ENCODE peak calls at places on chromosomes 12 and 14, in nine cellular contexts. One of them, this sample, is unnamed.

GRCh38 chr12:114412307-114412706 is 6.4 kb upstream of the TBX5 start:
- DNase-seq in pancreas: no peak
- DNase-seq in IMR-90: no peak
- DNase-seq in upper lobe of right lung: no peak
- DNase-seq in astrocyte of the spinal cord: no peak
- DNase-seq in lower leg skin: no peak
- DNase-seq in endothelial cell: no peak
- DNase-seq in astrocyte of the cerebellum: no peak
- DNase-seq in breast epithelium: no peak
- DNase-seq in this sample: no peak

GRCh38 chr12:41419151-41419893 is 231.2 kb downstream of the PDZRN4 start:
- DNase-seq in astrocyte of the cerebellum: no peak
- DNase-seq in breast epithelium: no peak
- DNase-seq in upper lobe of right lung: no peak
- DNase-seq in IMR-90: no peak
- DNase-seq in endothelial cell: no peak
- DNase-seq in lower leg skin: no peak
- DNase-seq in pancreas: no peak
- DNase-seq in astrocyte of the spinal cord: no peak
- DNase-seq in this sample: no peak

GRCh38 chr14:74601982-74602381 is 10.1 kb downstream of the LTBP2 start:
- DNase-seq in astrocyte of the cerebellum: no peak
- DNase-seq in IMR-90: no peak
- DNase-seq in upper lobe of right lung: no peak
- DNase-seq in pancreas: no peak
- DNase-seq in astrocyte of the spinal cord: no peak
- DNase-seq in endothelial cell: no peak
- DNase-seq in breast epithelium: no peak
- DNase-seq in lower leg skin: no peak
- DNase-seq in this sample: no peak

GRCh38 chr14:97697772-97698171 is 900.6 kb downstream of the VRK1 start:
- DNase-seq in upper lobe of right lung: no peak
- DNase-seq in IMR-90: no peak
- DNase-seq in astrocyte of the spinal cord: no peak
- DNase-seq in pancreas: no peak
- DNase-seq in endothelial cell: no peak
- DNase-seq in breast epithelium: no peak
- DNase-seq in astrocyte of the cerebellum: no peak
- DNase-seq in lower leg skin: no peak
- DNase-seq in this sample: no peak

GRCh38 chr14:67765192-67765834 is 51.1 kb downstream of the ZFYVE26 start:
- DNase-seq in astrocyte of the cerebellum: no peak
- DNase-seq in upper lobe of right lung: no peak
- DNase-seq in pancreas: no peak
- DNase-seq in lower leg skin: no peak
- DNase-seq in breast epithelium: no peak
- DNase-seq in IMR-90: no peak
- DNase-seq in astrocyte of the spinal cord: no peak
- DNase-seq in endothelial cell: no peak
- DNase-seq in this sample: no peak

GRCh38 chr14:106308839-106309389 is 782.5 kb downstream of the TMEM121 start:
- DNase-seq in pancreas: peak; percentile 59
- DNase-seq in lower leg skin: no peak
- DNase-seq in breast epithelium: no peak
- DNase-seq in astrocyte of the cerebellum: no peak
- DNase-seq in upper lobe of right lung: peak; percentile 75
- DNase-seq in endothelial cell: peak; percentile 4
- DNase-seq in astrocyte of the spinal cord: no peak
- DNase-seq in IMR-90: no peak
- DNase-seq in this sample: no peak

GRCh38 chr12:91332305-91332704 is 149.7 kb upstream of the DCN start:
- DNase-seq in IMR-90: peak; percentile 34
- DNase-seq in lower leg skin: no peak
- DNase-seq in astrocyte of the spinal cord: peak; percentile 30
- DNase-seq in pancreas: no peak
- DNase-seq in endothelial cell: no peak
- DNase-seq in upper lobe of right lung: no peak
- DNase-seq in breast epithelium: no peak
- DNase-seq in astrocyte of the cerebellum: no peak
- DNase-seq in this sample: no peak

GRCh38 chr12:11862794-11863193 is 207.9 kb upstream of the BCL2L14 start:
- DNase-seq in upper lobe of right lung: no peak
- DNase-seq in IMR-90: peak; percentile 71
- DNase-seq in astrocyte of the spinal cord: peak; percentile 65
- DNase-seq in astrocyte of the cerebellum: peak; percentile 55
- DNase-seq in pancreas: no peak
- DNase-seq in endothelial cell: no peak
- DNase-seq in lower leg skin: no peak
- DNase-seq in breast epithelium: no peak
- DNase-seq in this sample: no peak

GRCh38 chr14:94044476-94045091 is 18.4 kb downstream of the OTUB2 start:
- DNase-seq in upper lobe of right lung: peak; percentile 62
- DNase-seq in endothelial cell: no peak
- DNase-seq in astrocyte of the cerebellum: no peak
- DNase-seq in IMR-90: no peak
- DNase-seq in lower leg skin: peak; percentile 75
- DNase-seq in breast epithelium: no peak
- DNase-seq in astrocyte of the spinal cord: no peak
- DNase-seq in pancreas: no peak
- DNase-seq in this sample: no peak

GRCh38 chr12:95130096-95130495 is 56.7 kb upstream of the NR2C1 start:
- DNase-seq in astrocyte of the spinal cord: peak; percentile 42
- DNase-seq in astrocyte of the cerebellum: no peak
- DNase-seq in lower leg skin: no peak
- DNase-seq in breast epithelium: no peak
- DNase-seq in pancreas: no peak
- DNase-seq in endothelial cell: no peak
- DNase-seq in upper lobe of right lung: no peak
- DNase-seq in IMR-90: peak; percentile 59
- DNase-seq in this sample: no peak

GRCh38 chr12:2513141-2514037 is 281.4 kb upstream of the FKBP4 start:
- DNase-seq in pancreas: no peak
- DNase-seq in astrocyte of the cerebellum: no peak
- DNase-seq in breast epithelium: no peak
- DNase-seq in upper lobe of right lung: no peak
- DNase-seq in endothelial cell: no peak
- DNase-seq in astrocyte of the spinal cord: no peak
- DNase-seq in lower leg skin: no peak
- DNase-seq in IMR-90: no peak
- DNase-seq in this sample: no peak

GRCh38 chr14:95507174-95507573 is 9.3 kb downstream of the SYNE3 start:
- DNase-seq in lower leg skin: peak; percentile 96
- DNase-seq in endothelial cell: no peak
- DNase-seq in IMR-90: peak; percentile 94
- DNase-seq in pancreas: no peak
- DNase-seq in astrocyte of the spinal cord: peak; percentile 90
- DNase-seq in breast epithelium: peak; percentile 92
- DNase-seq in astrocyte of the cerebellum: peak; percentile 90
- DNase-seq in upper lobe of right lung: no peak
- DNase-seq in this sample: no peak

GRCh38 chr12:49838973-49839633 is 3.8 kb downstream of the BCDIN3D start:
- DNase-seq in breast epithelium: peak; percentile 12
- DNase-seq in upper lobe of right lung: no peak
- DNase-seq in astrocyte of the spinal cord: peak; percentile 24
- DNase-seq in IMR-90: peak; percentile 35
- DNase-seq in lower leg skin: peak; percentile 50
- DNase-seq in pancreas: no peak
- DNase-seq in astrocyte of the cerebellum: no peak
- DNase-seq in endothelial cell: peak; percentile 54
- DNase-seq in this sample: no peak

GRCh38 chr14:64706119-64706465 is 1.9 kb downstream of the PLEKHG3 start:
- DNase-seq in astrocyte of the cerebellum: no peak
- DNase-seq in pancreas: no peak
- DNase-seq in endothelial cell: no peak
- DNase-seq in lower leg skin: peak; percentile 68
- DNase-seq in IMR-90: no peak
- DNase-seq in astrocyte of the spinal cord: no peak
- DNase-seq in breast epithelium: no peak
- DNase-seq in upper lobe of right lung: no peak
- DNase-seq in this sample: no peak

GRCh38 chr12:109277899-109278762 is 31.0 kb downstream of the FOXN4 start:
- DNase-seq in upper lobe of right lung: no peak
- DNase-seq in breast epithelium: no peak
- DNase-seq in endothelial cell: no peak
- DNase-seq in astrocyte of the cerebellum: no peak
- DNase-seq in IMR-90: peak; percentile 12
- DNase-seq in lower leg skin: no peak
- DNase-seq in pancreas: no peak
- DNase-seq in astrocyte of the spinal cord: no peak
- DNase-seq in this sample: no peak

GRCh38 chr12:54037360-54038259 is 4.8 kb downstream of the HOXC5 start:
- DNase-seq in astrocyte of the spinal cord: no peak
- DNase-seq in pancreas: peak; percentile 12
- DNase-seq in breast epithelium: no peak
- DNase-seq in endothelial cell: no peak
- DNase-seq in lower leg skin: no peak
- DNase-seq in upper lobe of right lung: no peak
- DNase-seq in astrocyte of the cerebellum: no peak
- DNase-seq in IMR-90: no peak
- DNase-seq in this sample: no peak

GRCh38 chr12:53337998-53338397 is 1.8 kb upstream of the SP7 start:
- DNase-seq in astrocyte of the cerebellum: no peak
- DNase-seq in lower leg skin: no peak
- DNase-seq in breast epithelium: no peak
- DNase-seq in endothelial cell: no peak
- DNase-seq in upper lobe of right lung: no peak
- DNase-seq in astrocyte of the spinal cord: no peak
- DNase-seq in pancreas: no peak
- DNase-seq in IMR-90: no peak
- DNase-seq in this sample: no peak

GRCh38 chr12:131454418-131455217 is 256.3 kb upstream of the SFSWAP start:
- DNase-seq in breast epithelium: no peak
- DNase-seq in pancreas: peak; percentile 72
- DNase-seq in endothelial cell: peak; percentile 74
- DNase-seq in IMR-90: no peak
- DNase-seq in astrocyte of the cerebellum: no peak
- DNase-seq in lower leg skin: peak; percentile 73
- DNase-seq in upper lobe of right lung: peak; percentile 74
- DNase-seq in astrocyte of the spinal cord: no peak
- DNase-seq in this sample: no peak

GRCh38 chr12:131449027-131449426 is 261.9 kb upstream of the SFSWAP start:
- DNase-seq in breast epithelium: no peak
- DNase-seq in astrocyte of the spinal cord: no peak
- DNase-seq in endothelial cell: no peak
- DNase-seq in lower leg skin: no peak
- DNase-seq in upper lobe of right lung: no peak
- DNase-seq in IMR-90: no peak
- DNase-seq in astrocyte of the cerebellum: no peak
- DNase-seq in pancreas: no peak
- DNase-seq in this sample: no peak

GRCh38 chr12:131455218-131455506 is 255.7 kb upstream of the SFSWAP start:
- DNase-seq in upper lobe of right lung: peak; percentile 36
- DNase-seq in lower leg skin: no peak
- DNase-seq in pancreas: no peak
- DNase-seq in breast epithelium: no peak
- DNase-seq in astrocyte of the spinal cord: no peak
- DNase-seq in IMR-90: no peak
- DNase-seq in astrocyte of the cerebellum: no peak
- DNase-seq in endothelial cell: no peak
- DNase-seq in this sample: no peak

GRCh38 chr12:131455581-131456110 is 255.2 kb upstream of the SFSWAP start:
- DNase-seq in endothelial cell: no peak
- DNase-seq in IMR-90: no peak
- DNase-seq in pancreas: no peak
- DNase-seq in astrocyte of the spinal cord: no peak
- DNase-seq in lower leg skin: peak; percentile 48
- DNase-seq in astrocyte of the cerebellum: no peak
- DNase-seq in upper lobe of right lung: peak; percentile 57
- DNase-seq in breast epithelium: no peak
- DNase-seq in this sample: no peak

GRCh38 chr12:131452444-131452860 is 258.4 kb upstream of the SFSWAP start:
- DNase-seq in IMR-90: no peak
- DNase-seq in pancreas: no peak
- DNase-seq in upper lobe of right lung: peak; percentile 66
- DNase-seq in endothelial cell: peak; percentile 61
- DNase-seq in lower leg skin: peak; percentile 61
- DNase-seq in breast epithelium: no peak
- DNase-seq in astrocyte of the spinal cord: no peak
- DNase-seq in astrocyte of the cerebellum: no peak
- DNase-seq in this sample: peak; percentile 64
- TF ChIP-seq CTCF in IMR-90: no peak
- TF ChIP-seq CTCF in pancreas: no peak
- TF ChIP-seq CTCF in upper lobe of right lung: peak; percentile 35
- TF ChIP-seq CTCF in endothelial cell: peak; percentile 65
- TF ChIP-seq CTCF in lower leg skin: no peak
- TF ChIP-seq CTCF in breast epithelium: no peak
- TF ChIP-seq CTCF in astrocyte of the spinal cord: no peak
- TF ChIP-seq CTCF in astrocyte of the cerebellum: no peak
- TF ChIP-seq CTCF in this sample: peak; percentile 78

DNA sequence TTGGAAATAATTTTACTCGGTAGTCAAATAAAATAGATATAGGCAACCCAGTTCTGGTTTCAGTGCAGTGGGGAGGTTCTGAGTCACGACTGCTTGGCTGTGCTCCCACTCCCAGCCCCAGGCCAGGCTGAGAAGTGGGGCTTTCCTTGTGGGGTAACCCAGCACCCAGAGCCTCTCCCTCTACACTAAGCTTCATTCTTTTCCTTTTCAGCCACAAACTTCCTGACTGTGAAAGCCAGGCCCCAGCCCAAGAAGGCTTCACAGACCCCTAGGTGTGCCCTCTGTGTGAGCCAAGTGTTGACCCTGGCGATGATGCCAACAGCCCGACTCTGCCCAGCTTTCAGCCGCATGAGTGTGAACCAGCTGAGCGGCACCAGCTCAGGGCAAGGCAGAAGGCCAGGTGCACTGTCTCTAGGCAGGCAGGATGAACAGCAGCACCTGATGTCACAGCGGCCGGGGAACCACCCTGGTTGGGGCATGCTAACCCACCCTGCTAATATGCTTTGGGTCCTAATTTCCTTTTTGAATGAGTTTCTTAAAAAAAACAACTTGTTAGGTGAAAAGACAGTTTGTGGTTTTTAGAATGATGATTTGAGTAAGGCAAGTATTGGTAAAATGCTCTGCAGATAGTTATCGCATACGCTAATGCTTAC is 42.2 kb upstream of the ATP23 start:
- DNase-seq in IMR-90: peak; percentile 81
- DNase-seq in astrocyte of the cerebellum: peak; percentile 34
- DNase-seq in lower leg skin: no peak
- DNase-seq in upper lobe of right lung: peak; percentile 74
- DNase-seq in pancreas: peak; percentile 65
- DNase-seq in endothelial cell: no peak
- DNase-seq in breast epithelium: peak; percentile 65
- DNase-seq in astrocyte of the spinal cord: peak; percentile 64
- DNase-seq in this sample: no peak
- TF ChIP-seq CTCF in IMR-90: no peak
- TF ChIP-seq CTCF in astrocyte of the cerebellum: no peak
- TF ChIP-seq CTCF in lower leg skin: no peak
- TF ChIP-seq CTCF in upper lobe of right lung: no peak
- TF ChIP-seq CTCF in pancreas: no peak
- TF ChIP-seq CTCF in endothelial cell: no peak
- TF ChIP-seq CTCF in breast epithelium: no peak
- TF ChIP-seq CTCF in astrocyte of the spinal cord: no peak
- TF ChIP-seq CTCF in this sample: no peak

GRCh38 chr14:45716506-45716905 is 463.5 kb upstream of the MIS18BP1 start:
- DNase-seq in lower leg skin: no peak
- DNase-seq in upper lobe of right lung: no peak
- DNase-seq in astrocyte of the spinal cord: peak; percentile 12
- DNase-seq in astrocyte of the cerebellum: no peak
- DNase-seq in breast epithelium: no peak
- DNase-seq in pancreas: no peak
- DNase-seq in endothelial cell: peak; percentile 9
- DNase-seq in IMR-90: no peak
- DNase-seq in this sample: no peak
- TF ChIP-seq CTCF in lower leg skin: no peak
- TF ChIP-seq CTCF in upper lobe of right lung: no peak
- TF ChIP-seq CTCF in astrocyte of the spinal cord: peak; percentile 24
- TF ChIP-seq CTCF in astrocyte of the cerebellum: no peak
- TF ChIP-seq CTCF in breast epithelium: no peak
- TF ChIP-seq CTCF in pancreas: no peak
- TF ChIP-seq CTCF in endothelial cell: peak; percentile 62
- TF ChIP-seq CTCF in IMR-90: no peak
- TF ChIP-seq CTCF in this sample: peak; percentile 73

GRCh38 chr12:8771072-8771471 is 51.3 kb upstream of the A2ML1 start:
- DNase-seq in astrocyte of the spinal cord: no peak
- DNase-seq in IMR-90: no peak
- DNase-seq in lower leg skin: no peak
- DNase-seq in upper lobe of right lung: no peak
- DNase-seq in astrocyte of the cerebellum: no peak
- DNase-seq in pancreas: no peak
- DNase-seq in breast epithelium: no peak
- DNase-seq in endothelial cell: no peak
- DNase-seq in this sample: no peak
- TF ChIP-seq CTCF in astrocyte of the spinal cord: peak; percentile 8
- TF ChIP-seq CTCF in IMR-90: no peak
- TF ChIP-seq CTCF in lower leg skin: no peak
- TF ChIP-seq CTCF in upper lobe of right lung: no peak
- TF ChIP-seq CTCF in astrocyte of the cerebellum: peak; percentile 7
- TF ChIP-seq CTCF in pancreas: no peak
- TF ChIP-seq CTCF in breast epithelium: no peak
- TF ChIP-seq CTCF in endothelial cell: no peak
- TF ChIP-seq CTCF in this sample: no peak

This sample was measured in type B pancreatic cell.